ENCODE peak calls at places on chromosome 4, in four cellular contexts. W is K562, E is GM12878, V is IMR-90. Y is an unnamed sample.

GRCh38 chr4:80680934-80681333 is 345.4 kb downstream of the CFAP299 start:
- DNase-seq in E (no peak), V (no peak), W (no peak), Y (no peak)

GRCh38 chr4:165439981-165440380 is 61.2 kb downstream of the CPE start:
- DNase-seq in V (no peak), W (no peak), E (no peak), Y (no peak)

GRCh38 chr4:143626134-143626859 is 74.2 kb downstream of the FREM3 start:
- DNase-seq in E (no peak), W (no peak), V (no peak), Y (peak; percentile 79)

GRCh38 chr4:148054275-148054674 is 322.4 kb downstream of the ARHGAP10 start:
- DNase-seq in W (no peak), E (no peak), V (no peak), Y (peak; percentile 16)

GRCh38 chr4:75634281-75634680 is 4.0 kb upstream of the CDKL2 start:
- DNase-seq in E (no peak), V (no peak), W (no peak), Y (no peak)

GRCh38 chr4:186820371-186820990 is 96.8 kb upstream of the FAT1 start:
- DNase-seq in V (peak; percentile 61), W (no peak), E (no peak), Y (peak; percentile 68)

GRCh38 chr4:67565284-67565683 is 6.8 kb downstream of the STAP1 start:
- DNase-seq in W (no peak), E (no peak), V (peak; percentile 22), Y (no peak)

GRCh38 chr4:48570646-48571220 is 80.7 kb downstream of the ZAR1 start:
- DNase-seq in E (no peak), V (peak; percentile 76), W (no peak), Y (no peak)

GRCh38 chr4:169103966-169104412 is 93.9 kb upstream of the CBR4 start:
- DNase-seq in E (no peak), W (no peak), V (no peak), Y (no peak)

GRCh38 chr4:6641971-6642320 is 1.5 kb downstream of the MRFAP1 start:
- DNase-seq in V (peak; percentile 45), W (no peak), E (no peak), Y (no peak)

GRCh38 chr4:87580057-87580456 is 28.3 kb upstream of the DSPP start:
- DNase-seq in V (no peak), W (no peak), E (no peak), Y (no peak)

GRCh38 chr4:125620066-125620850 is 305.5 kb downstream of the FAT4 start:
- DNase-seq in V (peak; percentile 19), W (no peak), E (no peak), Y (peak; percentile 17)

GRCh38 chr4:68404153-68404552 is 43.1 kb upstream of the TMPRSS11E start:
- DNase-seq in W (no peak), V (no peak), E (no peak), Y (no peak)

GRCh38 chr4:13511101-13511500 is 27.0 kb upstream of the RAB28 start:
- DNase-seq in V (no peak), W (no peak), E (no peak), Y (no peak)

GRCh38 chr4:81807927-81808672 is 336.4 kb upstream of the RASGEF1B start:
- DNase-seq in E (no peak), V (no peak), W (no peak), Y (no peak)

GRCh38 chr4:102639602-102640001 is 121.2 kb downstream of the MANBA start:
- DNase-seq in W (no peak), E (no peak), V (no peak), Y (no peak)

GRCh38 chr4:184421558-184422155 is 52.7 kb downstream of the IRF2 start:
- DNase-seq in E (peak; percentile 46), V (no peak), W (no peak), Y (no peak)

GRCh38 chr4:157895205-157895604 is 277.6 kb downstream of the GASK1B start:
- DNase-seq in E (no peak), V (no peak), W (no peak), Y (no peak)

GRCh38 chr4:3437582-3437936 is 4.2 kb upstream of the HGFAC start:
- DNase-seq in W (no peak), E (no peak), V (no peak), Y (no peak)

GRCh38 chr4:6910340-6910959 is 824 bp downstream of the TBC1D14 start:
- DNase-seq in V (no peak), E (no peak), W (peak; percentile 66), Y (no peak)

GRCh38 chr4:121597346-121597934 is 99.3 kb downstream of the ANXA5 start:
- DNase-seq in E (no peak), W (no peak), V (peak; percentile 5), Y (no peak)

GRCh38 chr4:88005086-88005485 is 2.3 kb upstream of the PKD2 start:
- DNase-seq in E (no peak), W (no peak), V (peak; percentile 31), Y (no peak)

GRCh38 chr4:154004028-154004427 is 215.1 kb upstream of the SFRP2 start:
- DNase-seq in E (no peak), V (no peak), W (no peak), Y (no peak)

GRCh38 chr4:43757147-43757546 is 691.5 kb downstream of the KCTD8 start:
- DNase-seq in V (no peak), W (peak; percentile 4), E (no peak), Y (no peak)

GRCh38 chr4:38309471-38309870 is 349.3 kb downstream of the PTTG2 start:
- DNase-seq in V (no peak), E (no peak), W (no peak), Y (no peak)

GRCh38 chr4:38302910-38303309 is 342.7 kb downstream of the PTTG2 start:
- DNase-seq in V (no peak), E (no peak), W (no peak), Y (no peak)

GRCh38 chr4:38308728-38309315 is 348.6 kb downstream of the PTTG2 start:
- DNase-seq in E (no peak), W (no peak), V (peak; percentile 57), Y (no peak)

GRCh38 chr4:38310446-38311043 is 350.3 kb downstream of the PTTG2 start:
- DNase-seq in W (no peak), E (peak; percentile 97), V (no peak), Y (no peak)

DNA sequence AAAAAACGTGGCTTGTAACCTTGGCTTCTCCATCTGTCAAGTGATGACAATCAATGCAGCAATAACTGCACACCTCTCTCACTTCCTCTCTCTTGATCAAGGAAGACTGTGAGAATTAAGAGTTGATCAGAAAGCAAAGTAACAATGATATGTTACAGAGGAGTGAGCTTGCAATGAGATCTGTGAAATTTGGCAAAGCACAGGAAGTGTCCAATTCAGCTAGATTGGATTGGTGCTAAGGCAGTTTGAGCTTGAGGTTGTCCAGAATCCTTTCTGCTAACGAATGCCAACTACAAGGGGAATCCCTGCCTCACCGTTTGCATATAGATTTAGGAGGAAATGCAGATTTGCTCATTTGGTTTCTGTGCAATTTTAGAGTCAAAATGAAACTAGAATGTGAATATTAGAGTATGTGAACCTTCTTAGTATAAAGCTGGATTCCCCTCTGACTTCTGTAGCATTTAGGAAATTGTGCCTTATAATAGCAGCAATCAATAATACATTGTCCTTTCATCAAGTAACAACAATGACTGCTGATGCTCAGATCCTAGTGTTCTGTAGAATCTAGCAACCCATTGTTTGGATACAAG is 346.4 kb downstream of the PTTG2 start:
- DNase-seq in E (peak; percentile 95), V (no peak), W (no peak), Y (no peak)
- TF ChIP-seq FOS in E (no peak), V (no peak), W (no peak), Y (no peak)

DNA sequence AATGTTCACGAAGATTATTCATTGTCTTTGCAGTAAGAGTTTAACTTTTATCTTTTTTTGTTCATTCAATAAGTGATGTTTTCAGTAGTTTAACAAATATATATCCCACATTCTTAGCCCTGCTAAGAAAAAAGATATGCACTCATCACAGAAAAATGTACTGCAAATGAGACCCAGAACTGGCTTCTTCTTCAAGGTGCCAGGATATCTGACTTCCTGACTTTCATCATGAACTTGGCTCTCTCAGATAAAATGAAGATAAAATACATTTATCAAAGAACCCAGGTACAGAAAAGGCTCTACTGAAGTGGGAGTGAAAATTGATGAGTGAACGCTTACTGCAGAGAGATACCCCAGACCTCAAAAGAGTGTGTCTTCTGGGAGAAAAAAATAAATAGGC is 177.8 kb upstream of the DKK2 start:
- DNase-seq in W (no peak), E (no peak), V (peak; percentile 3), Y (no peak)
- TF ChIP-seq FOS in W (no peak), E (no peak), V (no peak), Y (no peak)

DNA sequence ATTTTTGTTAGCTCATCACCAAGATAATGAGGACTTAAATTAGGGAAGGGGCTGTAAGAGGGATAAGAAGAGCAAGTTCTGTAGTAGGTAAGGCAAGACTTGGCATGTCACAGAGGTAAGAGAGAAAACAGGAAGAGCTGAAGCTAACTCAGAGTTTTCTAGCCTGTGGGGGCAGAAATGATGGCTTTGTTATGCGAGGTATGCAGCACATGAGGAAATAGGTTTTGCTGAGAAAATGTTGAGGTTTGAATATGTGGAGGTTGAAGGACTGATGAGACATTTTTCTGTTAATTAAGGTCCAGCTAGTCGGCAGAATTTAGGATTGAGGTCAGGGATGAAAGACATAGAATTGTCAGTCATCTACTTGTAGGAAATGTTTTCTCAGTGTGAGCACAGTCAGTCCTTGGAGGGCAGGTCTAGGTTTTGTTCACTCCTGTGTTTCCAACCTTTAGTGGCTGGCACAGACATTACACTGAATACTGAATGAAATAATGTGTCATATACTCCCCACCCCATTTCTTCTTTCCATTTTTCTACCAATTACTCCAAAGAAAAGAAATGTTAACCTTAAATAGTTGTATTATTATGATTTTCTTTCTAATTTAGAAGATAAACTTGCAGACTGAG is 154.0 kb upstream of the AADAT start:
- DNase-seq in V (no peak), E (no peak), W (no peak), Y (no peak)
- TF ChIP-seq FOS in V (no peak), E (no peak), W (no peak), Y (no peak)

GRCh38 chr4:17058506-17058905 is 160.1 kb upstream of the LDB2 start:
- DNase-seq in V (peak; percentile 37), E (no peak), W (no peak), Y (no peak)
- TF ChIP-seq FOS in V (no peak), E (no peak), W (no peak), Y (no peak)

DNA sequence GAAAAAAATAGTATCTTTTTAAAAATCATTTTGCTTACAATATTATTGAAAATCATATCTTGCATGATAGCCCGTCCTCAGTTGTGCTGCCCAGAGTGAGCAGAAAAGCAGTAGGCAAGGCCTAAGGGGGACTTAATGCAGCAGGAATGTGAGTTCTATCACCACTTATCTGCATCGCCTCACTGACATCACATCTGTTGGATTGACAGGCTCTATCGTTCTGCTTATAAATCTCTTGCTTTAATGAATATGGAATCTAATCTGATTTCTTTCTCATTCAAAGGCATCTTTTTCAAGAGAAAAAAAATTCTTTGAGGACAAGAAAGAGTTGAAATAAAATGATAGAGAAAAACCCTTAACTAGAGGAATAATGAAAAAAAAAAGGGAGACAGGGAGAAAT is 249.9 kb downstream of the PAPSS1 start:
- DNase-seq in W (no peak), E (no peak), V (no peak), Y (no peak)
- TF ChIP-seq FOS in W (no peak), E (no peak), V (no peak), Y (no peak)

DNA sequence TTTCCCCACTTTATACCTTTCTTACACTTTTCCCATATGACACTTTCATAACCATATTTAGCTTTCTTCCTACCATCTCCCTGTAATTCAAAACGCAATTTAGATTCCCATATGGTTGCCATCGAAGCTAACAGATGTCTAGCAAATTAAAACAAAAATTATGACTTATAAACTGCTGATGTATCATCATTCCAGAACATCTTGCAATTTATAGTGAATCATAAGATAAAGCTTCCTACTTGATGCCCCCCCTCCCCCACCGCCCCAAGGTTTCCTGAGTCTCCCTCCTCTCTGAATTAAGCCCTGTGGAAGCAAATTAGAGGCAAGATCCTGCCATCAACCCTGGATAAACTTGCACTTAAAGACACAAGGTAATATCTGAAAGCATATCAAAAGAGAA is 5.4 kb downstream of the TSPAN5 start:
- DNase-seq in W (no peak), E (no peak), V (peak; percentile 80), Y (no peak)
- TF ChIP-seq FOS in W (no peak), E (no peak), V (peak; percentile 19), Y (no peak)